ENCODE peak calls at places on chromosomes 4 and X, in four cellular contexts. S is GM23248, D is GM23338, X is neural progenitor cell. A is an unnamed sample.

GRCh38 chr4:2335729-2336101 is 73.8 kb upstream of the MXD4 start:
- DNase-seq in S (no peak), X (no peak), D (no peak), A (no peak)

GRCh38 chrX:2321411-2321810 is 179.4 kb downstream of the DHRSX start:
- DNase-seq in S (no peak), D (no peak), X (no peak), A (no peak)

GRCh38 chr4:184645904-184646610 is 3.2 kb downstream of the CASP3 start:
- DNase-seq in X (no peak), S (no peak), D (no peak), A (no peak)

GRCh38 chr4:100848865-100849264 is 331.0 kb upstream of the EMCN start:
- DNase-seq in X (peak), S (no peak), D (peak), A (peak)

GRCh38 chrX:150143721-150144440 is 205.6 kb upstream of the EOLA2 start:
- DNase-seq in X (no peak), D (no peak), S (no peak), A (no peak)

GRCh38 chr4:128571747-128572146 is 237.8 kb upstream of the JADE1 start:
- DNase-seq in D (no peak), S (peak), X (no peak), A (no peak)

GRCh38 chr4:120078216-120078615 is 11.6 kb upstream of the MAD2L1 start:
- DNase-seq in X (no peak), D (no peak), S (peak), A (no peak)

GRCh38 chrX:136207546-136207945 is 43.7 kb downstream of the MAP7D3 start:
- DNase-seq in S (no peak), D (no peak), X (no peak), A (no peak)

GRCh38 chr4:38365261-38365660 is 298.7 kb upstream of the KLF3 start:
- DNase-seq in X (no peak), S (no peak), D (no peak), A (no peak)

GRCh38 chrX:46757593-46757992 is 1.3 kb downstream of the SLC9A7 start:
- DNase-seq in S (no peak), D (no peak), X (no peak), A (peak)

GRCh38 chrX:45479835-45480422 is 279.3 kb upstream of the DIPK2B start:
- DNase-seq in D (no peak), S (peak), X (no peak), A (no peak)

GRCh38 chrX:26783512-26784225 is 567.7 kb downstream of the MAGEB5 start:
- DNase-seq in X (peak), D (peak), S (peak), A (peak)

GRCh38 chrX:37824491-37825224 is 22.7 kb downstream of the DYNLT3 start:
- DNase-seq in D (no peak), X (no peak), S (no peak), A (peak)

GRCh38 chr4:166808380-166808779 is 425.9 kb downstream of the SPOCK3 start:
- DNase-seq in X (no peak), S (no peak), D (no peak), A (no peak)

GRCh38 chr4:113869743-113870375 is 108.3 kb upstream of the CAMK2D start:
- DNase-seq in S (peak), X (no peak), D (no peak), A (peak)

GRCh38 chr4:31518796-31519250 is 798.7 kb downstream of the PCDH7 start:
- DNase-seq in D (no peak), X (no peak), S (peak), A (no peak)

GRCh38 chrX:7908821-7909220 is 18.4 kb downstream of the PNPLA4 start:
- DNase-seq in S (no peak), X (no peak), D (no peak), A (no peak)

GRCh38 chr4:11543710-11544109 is 115.0 kb upstream of the HS3ST1 start:
- DNase-seq in D (no peak), S (no peak), X (no peak), A (no peak)

GRCh38 chrX:56813318-56813837 is 84.3 kb downstream of the NBDY start:
- DNase-seq in D (no peak), S (peak), X (no peak), A (no peak)

GRCh38 chr4:184868623-184869022 is 42.9 kb upstream of the ACSL1 start:
- DNase-seq in S (no peak), D (no peak), X (no peak), A (no peak)

GRCh38 chrX:81202413-81202794 is 502 bp downstream of the SH3BGRL start:
- DNase-seq in X (no peak), D (no peak), S (peak), A (no peak)

GRCh38 chr4:10947898-10948297 is 263.3 kb upstream of the CLNK start:
- DNase-seq in D (no peak), S (no peak), X (no peak), A (no peak)

GRCh38 chr4:65670331-65671031 is at the start of gene EPHA5:
- DNase-seq in S (peak), D (peak), X (peak), A (no peak)

GRCh38 chr4:189022441-189023035 is 883.3 kb downstream of the TRIML1 start:
- DNase-seq in S (peak), D (no peak), X (no peak), A (no peak)

GRCh38 chrX:36909584-36909983 is 98.6 kb upstream of the FAM47C start:
- DNase-seq in X (no peak), S (no peak), D (no peak), A (no peak)

GRCh38 chrX:39308126-39308525 is 506.9 kb downstream of the MID1IP1 start:
- DNase-seq in S (no peak), D (no peak), X (no peak), A (no peak)

DNA sequence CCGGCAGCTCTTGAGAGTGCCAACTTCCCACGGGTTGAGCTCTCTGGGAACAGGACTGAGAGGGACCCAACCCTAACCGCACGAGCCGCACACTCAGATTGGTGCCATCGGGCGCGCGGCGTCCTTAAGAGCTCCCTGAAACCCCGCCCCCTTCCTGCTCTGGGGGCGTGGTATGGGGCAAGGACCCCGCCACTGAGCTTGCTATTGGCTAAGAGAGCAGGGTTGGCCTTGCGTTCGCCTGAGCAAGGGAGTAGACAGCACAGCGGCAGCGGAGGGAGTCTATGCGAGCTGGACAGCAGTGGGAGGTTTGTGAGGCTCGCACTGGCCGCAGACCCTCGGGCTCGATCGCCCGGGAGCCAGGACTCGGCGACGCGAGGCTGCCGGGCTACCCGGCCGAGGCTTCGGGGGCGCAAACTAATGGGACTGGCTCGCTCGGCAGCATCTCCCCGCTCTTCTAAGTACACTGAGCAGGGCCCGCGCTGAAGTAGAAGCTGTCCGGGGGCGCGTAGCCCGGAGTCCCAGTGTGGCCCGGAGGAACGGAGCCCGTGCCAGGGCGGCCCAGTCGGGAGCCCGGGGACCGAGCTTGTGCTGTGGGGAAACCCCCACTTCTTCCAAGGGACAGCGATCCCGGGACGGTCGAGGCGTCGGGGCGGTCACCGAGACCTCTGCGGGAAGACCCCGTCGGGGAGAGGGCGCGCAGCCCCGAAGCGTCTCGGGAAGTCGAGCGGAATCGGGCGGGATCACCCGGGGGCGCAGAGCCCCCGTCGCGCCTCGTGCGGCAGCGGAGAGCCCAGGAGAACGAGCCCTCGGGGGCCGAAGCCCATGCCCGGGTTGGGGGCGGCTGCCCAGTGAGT is at the start of gene EFNB1:
- DNase-seq in D (peak), S (peak), X (peak), A (peak)
- H3K4me2 ChIP-seq in D (peak), S (peak), X (peak), A (peak)

GRCh38 chr4:56348582-56348981 is 38.7 kb downstream of the AASDH start:
- DNase-seq in X (no peak), D (peak), S (no peak), A (no peak)

GRCh38 chr4:56342746-56343145 is 44.5 kb downstream of the AASDH start:
- DNase-seq in D (no peak), S (no peak), X (no peak), A (no peak)

DNA sequence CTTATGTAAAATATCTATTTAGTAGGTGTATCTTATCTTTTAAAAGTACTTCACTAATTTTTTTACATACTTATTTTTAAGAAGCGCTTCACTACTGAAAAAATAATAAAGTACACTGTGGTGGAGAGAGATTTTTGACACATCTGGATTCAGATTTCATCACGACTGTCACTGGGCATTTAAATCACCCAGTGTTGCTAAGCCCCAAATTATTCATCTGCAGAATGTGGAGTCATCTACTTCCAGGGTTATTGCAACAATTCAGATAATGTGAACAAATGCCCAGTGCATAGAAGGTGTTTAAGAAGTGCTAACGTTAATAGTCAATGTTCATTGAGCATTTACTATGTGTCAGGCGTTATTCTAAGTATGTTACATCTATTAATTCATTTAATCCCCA is 41.8 kb downstream of the AASDH start:
- DNase-seq in S (peak), D (no peak), X (no peak), A (no peak)
- TF ChIP-seq EZH2phosphoT487 in S (no peak), D (no peak), X (no peak), A (no peak)

GRCh38 chr4:75530556-75531322 is 16.5 kb downstream of the THAP6 start:
- DNase-seq in S (no peak), X (no peak), D (no peak), A (no peak)
- H3K4me2 ChIP-seq in S (no peak), X (no peak), D (no peak), A (no peak)

GRCh38 chr4:75016472-75016871 is 83.6 kb downstream of the PARM1 start:
- DNase-seq in D (no peak), X (no peak), S (no peak), A (no peak)
- TF ChIP-seq EZH2phosphoT487 in D (no peak), X (no peak), S (no peak), A (no peak)

GRCh38 chr4:145623831-145624230 is 4.6 kb downstream of the MMAA start:
- DNase-seq in D (no peak), X (no peak), S (peak), A (no peak)
- H3K4me2 ChIP-seq in D (no peak), X (no peak), S (peak), A (no peak)

GRCh38 chrX:153771686-153772607 is 7.9 kb downstream of the PLXNB3 start:
- DNase-seq in S (no peak), D (no peak), X (no peak), A (no peak)
- TF ChIP-seq EZH2phosphoT487 in S (no peak), D (no peak), X (no peak), A (no peak)

DNA sequence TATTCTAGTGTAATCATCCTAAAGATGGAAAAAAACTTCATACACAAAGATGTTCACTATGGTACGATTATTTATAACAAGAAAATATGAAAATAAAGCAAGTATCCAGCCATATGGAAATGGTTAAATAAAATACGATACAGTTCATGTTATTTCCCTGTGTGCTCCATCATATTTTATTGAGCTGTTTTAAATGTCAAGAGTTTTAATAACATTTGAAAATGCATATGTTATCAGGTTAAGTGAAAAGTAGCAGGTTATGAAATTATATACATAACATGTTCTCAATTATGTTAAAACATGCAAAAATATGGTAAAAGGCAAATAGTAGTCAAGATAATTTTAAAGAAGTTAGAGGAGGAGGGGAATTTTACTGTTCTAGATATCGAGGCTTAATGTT is 192.0 kb downstream of the HNRNPD start:
- DNase-seq in S (no peak), X (no peak), D (no peak), A (no peak)
- H3K4me2 ChIP-seq in S (no peak), X (no peak), D (no peak), A (no peak)

GRCh38 chr4:80197132-80197573 is at the start of gene PRDM8:
- DNase-seq in X (peak), D (peak), S (peak), A (no peak)
- TF ChIP-seq EZH2phosphoT487 in X (peak), D (peak), S (no peak), A (no peak)

GRCh38 chr4:48127882-48128394 is 6.1 kb downstream of the TXK start:
- DNase-seq in S (peak), D (peak), X (peak), A (peak)
- H3K4me2 ChIP-seq in S (peak), D (peak), X (peak), A (no peak)

DNA sequence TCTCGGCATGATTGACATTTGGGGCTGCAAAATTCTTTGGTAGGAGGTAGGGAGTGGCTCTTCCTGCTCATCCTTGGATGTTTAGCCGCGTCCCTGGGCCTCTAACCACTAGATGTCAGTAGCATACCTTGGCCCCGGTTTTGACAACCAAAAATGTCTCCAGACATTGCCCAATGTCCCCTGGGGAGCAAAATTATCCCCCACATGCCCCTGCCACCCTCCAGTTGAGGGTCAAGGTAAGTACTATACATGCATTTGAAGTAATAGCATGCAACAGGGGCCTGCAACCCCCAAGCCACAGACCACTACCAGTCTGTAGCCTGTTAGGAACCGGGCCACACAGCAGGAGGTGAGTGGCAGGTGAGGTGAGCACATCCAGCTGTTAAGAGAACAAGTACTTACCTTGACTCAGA is 17.6 kb upstream of the KIAA1210 start:
- DNase-seq in S (peak), D (peak), X (peak), A (peak)
- TF ChIP-seq EZH2phosphoT487 in S (no peak), D (no peak), X (no peak), A (no peak)

A was measured in OCI-LY7.